ENCODE peak calls at places on chromosome 6, in six cellular contexts. H is lower leg skin; C is T follicular helper cell; P is A172; I is activated CD4-positive, alpha-beta T cell treated with anti-CD3 and anti-CD28 coated beads for 24 hours; U is HCEC 1CT. V is an unnamed sample.

GRCh38 chr6:117548797-117549301 is 53.5 kb downstream of the GOPC start:
- DNase-seq in H (no peak), C (no peak), P (peak; percentile 79), I (no peak), U (peak; percentile 63), V (peak; percentile 12)

GRCh38 chr6:44498436-44498835 is 110.9 kb downstream of the CDC5L start:
- DNase-seq in H (peak; percentile 60), C (no peak), P (no peak), I (no peak), U (no peak), V (no peak)

GRCh38 chr6:129575378-129576118 is 134.4 kb downstream of the ARHGAP18 start:
- DNase-seq in H (no peak), C (no peak), P (peak; percentile 52), I (no peak), U (peak; percentile 61), V (no peak)

GRCh38 chr6:36180126-36180525 is 16.4 kb upstream of the BRPF3 start:
- DNase-seq in H (no peak), C (no peak), P (no peak), I (no peak), U (no peak), V (no peak)

GRCh38 chr6:91097316-91097878 is 510.5 kb upstream of the MAP3K7 start:
- DNase-seq in H (no peak), C (no peak), P (no peak), I (no peak), U (no peak), V (no peak)

GRCh38 chr6:169689247-169689646 is 12.6 kb downstream of the WDR27 start:
- DNase-seq in H (no peak), C (no peak), P (peak; percentile 85), I (no peak), U (peak; percentile 92), V (no peak)

GRCh38 chr6:134534708-134535149 is 216.8 kb upstream of the SGK1 start:
- DNase-seq in H (no peak), C (no peak), P (peak; percentile 31), I (no peak), U (peak; percentile 32), V (no peak)

GRCh38 chr6:10412165-10412947 is 2.5 kb downstream of the TFAP2A start:
- DNase-seq in H (peak; percentile 90), C (no peak), P (peak; percentile 86), I (no peak), U (no peak), V (peak; percentile 8)

GRCh38 chr6:107740496-107741190 is 83.5 kb downstream of the SCML4 start:
- DNase-seq in H (peak; percentile 45), C (no peak), P (no peak), I (no peak), U (no peak), V (no peak)

GRCh38 chr6:79872986-79873385 is 74.4 kb downstream of the ELOVL4 start:
- DNase-seq in H (no peak), C (no peak), P (no peak), I (no peak), U (peak; percentile 53), V (no peak)

GRCh38 chr6:35601331-35602132 is 87.2 kb downstream of the FKBP5 start:
- DNase-seq in H (no peak), C (peak; percentile 72), P (peak; percentile 42), I (no peak), U (peak; percentile 93), V (peak; percentile 54)

GRCh38 chr6:35370799-35371493 is 28.6 kb downstream of the PPARD start:
- DNase-seq in H (no peak), C (no peak), P (no peak), I (no peak), U (no peak), V (no peak)

GRCh38 chr6:7488494-7488893 is 53.0 kb upstream of the DSP start:
- DNase-seq in H (no peak), C (no peak), P (no peak), I (no peak), U (no peak), V (no peak)

GRCh38 chr6:16206595-16207037 is 31.8 kb upstream of the GMPR start:
- DNase-seq in H (no peak), C (peak; percentile 22), P (peak; percentile 79), I (peak; percentile 15), U (peak; percentile 74), V (peak; percentile 15)

GRCh38 chr6:88989215-88989614 is 25.8 kb upstream of the RNGTT start:
- DNase-seq in H (no peak), C (no peak), P (peak; percentile 4), I (no peak), U (peak; percentile 15), V (no peak)

GRCh38 chr6:151808331-151809241 is 1.1 kb downstream of the ESR1 start:
- DNase-seq in H (peak; percentile 89), C (no peak), P (no peak), I (no peak), U (no peak), V (no peak)

GRCh38 chr6:156720739-156721714 is 56.2 kb upstream of the ARID1B start:
- DNase-seq in H (no peak), C (no peak), P (no peak), I (no peak), U (no peak), V (no peak)

GRCh38 chr6:41161851-41162552 is 914 bp downstream of the TREM2 start:
- DNase-seq in H (no peak), C (no peak), P (no peak), I (no peak), U (no peak), V (no peak)

GRCh38 chr6:139037490-139037889 is 8.9 kb downstream of the ABRACL start:
- DNase-seq in H (no peak), C (no peak), P (peak; percentile 9), I (no peak), U (peak; percentile 28), V (no peak)

GRCh38 chr6:140846518-140847277 is 1286.0 kb upstream of the GJE1 start:
- DNase-seq in H (no peak), C (no peak), P (peak; percentile 33), I (no peak), U (peak; percentile 81), V (no peak)

GRCh38 chr6:136655251-136656014 is 105.2 kb upstream of the MAP7 start:
- DNase-seq in H (no peak), C (no peak), P (no peak), I (no peak), U (no peak), V (no peak)

GRCh38 chr6:145148392-145149175 is 586.7 kb downstream of the EPM2A start:
- DNase-seq in H (no peak), C (no peak), P (peak; percentile 90), I (no peak), U (peak; percentile 79), V (no peak)

GRCh38 chr6:117351521-117351920 is 74.2 kb downstream of the ROS1 start:
- DNase-seq in H (no peak), C (no peak), P (no peak), I (no peak), U (no peak), V (no peak)

GRCh38 chr6:75201901-75202672 is 3.8 kb downstream of the COL12A1 start:
- DNase-seq in H (peak; percentile 89), C (no peak), P (no peak), I (no peak), U (no peak), V (no peak)

GRCh38 chr6:44641344-44641743 is 253.8 kb downstream of the CDC5L start:
- DNase-seq in H (no peak), C (no peak), P (no peak), I (no peak), U (no peak), V (no peak)

GRCh38 chr6:25449774-25450173 is 170.6 kb downstream of the CARMIL1 start:
- DNase-seq in H (no peak), C (no peak), P (peak; percentile 3), I (no peak), U (no peak), V (no peak)

GRCh38 chr6:153031335-153031955 is 28.9 kb upstream of the MTRF1L start:
- DNase-seq in H (no peak), C (no peak), P (peak; percentile 25), I (no peak), U (peak; percentile 64), V (no peak)

GRCh38 chr6:100633096-100633766 is 168.5 kb upstream of the SIM1 start:
- DNase-seq in H (no peak), C (no peak), P (peak; percentile 70), I (no peak), U (peak; percentile 86), V (no peak)

GRCh38 chr6:25553502-25553901 is 98.5 kb upstream of the SCGN start:
- DNase-seq in H (no peak), C (no peak), P (no peak), I (no peak), U (no peak), V (no peak)

GRCh38 chr6:37731888-37732287 is 34.2 kb upstream of the MDGA1 start:
- DNase-seq in H (no peak), C (peak; percentile 8), P (peak; percentile 15), I (peak; percentile 37), U (no peak), V (no peak)

GRCh38 chr6:129429953-129430352 is 280.0 kb downstream of the ARHGAP18 start:
- DNase-seq in H (no peak), C (no peak), P (peak; percentile 80), I (no peak), U (no peak), V (no peak)

GRCh38 chr6:25418463-25419052 is 139.4 kb downstream of the CARMIL1 start:
- DNase-seq in H (no peak), C (no peak), P (no peak), I (no peak), U (no peak), V (no peak)

GRCh38 chr6:3405679-3406078 is 51.2 kb downstream of the SLC22A23 start:
- DNase-seq in H (no peak), C (no peak), P (no peak), I (no peak), U (no peak), V (no peak)

GRCh38 chr6:73985891-73986290 is 289.9 kb downstream of the CD109 start:
- DNase-seq in H (no peak), C (no peak), P (peak; percentile 26), I (no peak), U (peak; percentile 49), V (no peak)

V was measured in T-cell.